ENCODE peak calls at places on chromosomes 4 and X, in five cellular contexts. X, W, H, M and B are unnamed samples. For H3K4me1 and H3K9me3, the result is how much of the 10 kb centered on the place peaks cover.

GRCh38 chrX:41350150-41350975 is 16.4 kb downstream of the DDX3X start:
- DNase-seq in X (no peak), W (no peak), H (peak), M (no peak), B (no peak)

GRCh38 chr4:26297219-26297618 is 23.6 kb upstream of the RBPJ start:
- DNase-seq in X (no peak), W (no peak), H (no peak), M (no peak), B (no peak)

GRCh38 chrX:129577473-129577872 is 37.4 kb downstream of the OCRL start:
- DNase-seq in X (no peak), W (no peak), H (peak), M (no peak), B (peak)

GRCh38 chr4:159105761-159106243 is 2.9 kb downstream of the RAPGEF2 start:
- DNase-seq in X (no peak), W (no peak), H (no peak), M (peak), B (no peak)

GRCh38 chr4:187124311-187124710 is 400.7 kb upstream of the FAT1 start:
- DNase-seq in X (no peak), W (no peak), H (no peak), M (no peak), B (no peak)

GRCh38 chr4:66094070-66094469 is 423.8 kb upstream of the EPHA5 start:
- DNase-seq in X (no peak), W (no peak), H (no peak), M (no peak), B (no peak)

GRCh38 chr4:85498068-85498733 is 23.3 kb downstream of the ARHGAP24 start:
- DNase-seq in X (no peak), W (peak), H (peak), M (no peak), B (peak)

GRCh38 chr4:183411291-183411861 is 33.1 kb upstream of the CDKN2AIP start:
- DNase-seq in X (no peak), W (no peak), H (peak), M (no peak), B (peak)

GRCh38 chrX:54182864-54183613 is at the start of gene FAM120C:
- DNase-seq in X (peak), W (no peak), H (peak), M (peak), B (peak)

GRCh38 chr4:72888331-72888730 is 181.2 kb downstream of the COX18 start:
- DNase-seq in X (no peak), W (no peak), H (no peak), M (no peak), B (no peak)

GRCh38 chrX:132730266-132730665 is 228.2 kb downstream of the HS6ST2 start:
- DNase-seq in X (no peak), W (no peak), H (no peak), M (no peak), B (no peak)

GRCh38 chr4:149836546-149836945 is 20.9 kb upstream of the IQCM start:
- DNase-seq in X (no peak), W (no peak), H (no peak), M (no peak), B (no peak)

GRCh38 chr4:102817613-102818268 is 9.6 kb downstream of the UBE2D3 start:
- DNase-seq in X (no peak), W (no peak), H (no peak), M (no peak), B (no peak)
- H3K4me1 ChIP-seq in X (under half), W (half or more), H (under half), M (under half), B (under half)

GRCh38 chr4:15781427-15782095 is 3.4 kb downstream of the CD38 start:
- DNase-seq in X (no peak), W (no peak), H (no peak), M (no peak), B (peak)
- H3K9me3 ChIP-seq in X (under half), W (under half), H (under half), M (under half), B (under half)

DNA sequence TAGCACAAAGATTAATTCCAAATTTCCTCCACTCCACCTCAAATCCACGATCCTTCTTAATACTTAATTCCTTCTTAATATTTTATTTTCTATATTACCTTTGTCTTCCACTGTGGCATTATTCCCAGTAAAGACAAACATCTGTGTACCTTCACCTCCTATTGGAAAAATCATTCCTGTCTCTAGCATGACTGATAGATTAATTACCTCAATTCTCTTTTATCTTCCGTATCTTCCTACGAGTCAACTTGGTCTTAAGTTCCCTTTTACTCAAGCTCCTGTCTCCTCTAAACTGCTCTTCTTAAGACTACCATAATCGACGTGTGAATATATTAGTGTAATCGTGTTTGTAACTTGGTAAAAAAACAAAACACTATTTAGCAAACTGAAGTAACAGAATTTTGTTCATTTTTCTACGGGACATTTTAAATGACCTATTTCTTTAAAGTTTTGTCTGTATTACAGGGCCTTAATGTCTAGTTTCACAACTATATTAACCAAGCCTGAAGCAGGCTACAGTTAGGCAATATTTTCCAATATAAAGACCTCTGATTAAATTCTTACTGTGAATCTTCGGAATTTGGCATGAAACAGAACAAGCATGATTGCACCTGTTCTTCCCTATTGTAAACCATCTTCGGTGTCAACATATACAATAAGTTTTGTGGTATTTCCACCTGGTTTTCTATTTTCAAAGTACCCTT is 1.1 kb upstream of the USP38 start:
- DNase-seq in X (no peak), W (no peak), H (no peak), M (no peak), B (no peak)
- H3K4me1 ChIP-seq in X (under half), W (under half), H (under half), M (under half), B (under half)

DNA sequence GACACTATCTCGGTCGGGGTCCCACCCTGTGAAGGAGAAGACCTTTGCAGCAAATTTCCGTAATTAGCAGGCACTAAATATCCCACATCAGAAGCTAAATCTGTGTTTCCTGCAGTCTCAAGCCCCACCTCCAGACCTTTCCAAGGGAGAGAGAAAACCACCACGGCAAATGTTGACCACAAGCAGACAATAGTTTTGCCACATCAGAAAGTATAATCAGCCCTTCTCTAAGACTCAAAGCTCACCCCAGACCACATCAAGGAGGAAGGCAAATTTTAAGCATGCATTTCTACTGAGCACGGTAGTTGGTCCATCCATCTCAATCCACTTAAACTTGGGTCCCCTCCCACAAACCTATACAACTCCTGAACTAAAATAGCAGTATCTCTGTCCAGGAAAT is 398.5 kb downstream of the GPM6A start:
- DNase-seq in X (no peak), W (no peak), H (no peak), M (no peak), B (no peak)
- H3K9me3 ChIP-seq in X (under half), W (under half), H (under half), M (under half), B (under half)

GRCh38 chr4:184825394-184826314 is at the start of gene ACSL1:
- DNase-seq in X (no peak), W (no peak), H (peak), M (peak), B (peak)
- H3K4me1 ChIP-seq in X (under half), W (under half), H (under half), M (under half), B (under half)

GRCh38 chrX:40041915-40042314 is 55.8 kb downstream of the BCOR start:
- DNase-seq in X (no peak), W (no peak), H (no peak), M (no peak), B (no peak)

GRCh38 chrX:40050532-40050931 is 47.2 kb downstream of the BCOR start:
- DNase-seq in X (no peak), W (no peak), H (no peak), M (no peak), B (no peak)

GRCh38 chrX:40049084-40049641 is 48.6 kb downstream of the BCOR start:
- DNase-seq in X (no peak), W (no peak), H (no peak), M (no peak), B (peak)

DNA sequence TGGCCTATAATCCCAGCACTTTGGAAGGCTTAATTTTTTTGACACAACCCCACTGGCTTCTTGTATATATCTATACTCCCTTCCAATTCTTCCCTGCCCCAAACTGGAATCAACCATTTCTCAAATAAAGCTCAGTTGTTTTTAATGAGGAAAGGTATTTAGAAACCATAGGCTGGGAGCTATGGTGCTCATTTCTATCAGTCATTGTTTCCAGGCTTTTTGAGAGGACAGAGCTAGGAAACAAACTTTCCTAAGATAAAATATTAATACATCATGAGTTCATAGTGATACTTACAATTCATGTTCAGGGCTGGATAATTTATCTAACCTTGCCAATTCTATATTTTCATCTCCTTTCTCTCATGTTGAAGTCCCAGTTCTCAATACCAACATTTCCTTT is 50.3 kb downstream of the BCOR start:
- DNase-seq in X (no peak), W (no peak), H (no peak), M (no peak), B (no peak)
- H3K9me3 ChIP-seq in X (under half), W (under half), H (under half), M (half or more), B (under half)

DNA sequence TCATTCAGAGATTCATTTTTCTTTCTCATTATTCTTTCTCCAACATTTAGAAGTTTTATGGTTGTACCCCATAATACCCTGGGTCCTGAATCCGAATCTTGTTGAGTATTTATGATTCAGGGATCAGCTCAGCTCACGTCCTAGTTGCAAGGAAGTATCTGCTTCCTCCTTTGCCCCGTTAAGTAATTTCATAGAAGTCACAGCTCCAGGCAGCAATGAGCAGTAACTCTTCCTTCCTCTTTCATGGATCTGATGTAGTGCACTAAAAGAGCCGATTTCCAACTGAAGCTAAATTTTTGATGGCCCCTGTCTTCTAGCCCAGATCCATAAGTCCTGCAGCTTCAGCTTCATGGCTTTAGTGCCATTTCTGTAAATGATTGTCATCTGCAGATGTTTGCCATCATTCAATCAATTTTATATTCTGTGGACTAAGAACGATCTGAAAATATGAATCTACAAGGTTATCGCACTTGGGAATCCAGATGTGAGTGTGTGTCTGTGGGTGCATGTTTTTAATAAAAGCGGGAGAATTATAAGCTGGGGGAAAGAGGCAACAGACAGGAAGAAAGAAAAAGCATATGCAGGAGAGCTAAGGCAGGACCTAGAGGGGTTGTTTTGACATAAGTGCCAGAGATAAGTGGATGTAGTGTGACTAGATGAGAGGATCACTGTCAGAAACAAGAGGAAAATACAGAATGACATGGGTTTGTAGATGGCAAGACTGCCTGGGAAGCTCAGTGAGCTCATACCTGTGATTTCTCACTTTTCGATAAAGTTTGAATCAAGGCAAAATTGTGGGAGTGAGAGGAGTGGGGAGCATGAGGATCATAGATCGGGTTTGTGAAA is 17.5 kb downstream of the VEGFD start:
- DNase-seq in X (no peak), W (no peak), H (no peak), M (no peak), B (no peak)
- H3K4me1 ChIP-seq in X (under half), W (under half), H (under half), M (under half), B (under half)

DNA sequence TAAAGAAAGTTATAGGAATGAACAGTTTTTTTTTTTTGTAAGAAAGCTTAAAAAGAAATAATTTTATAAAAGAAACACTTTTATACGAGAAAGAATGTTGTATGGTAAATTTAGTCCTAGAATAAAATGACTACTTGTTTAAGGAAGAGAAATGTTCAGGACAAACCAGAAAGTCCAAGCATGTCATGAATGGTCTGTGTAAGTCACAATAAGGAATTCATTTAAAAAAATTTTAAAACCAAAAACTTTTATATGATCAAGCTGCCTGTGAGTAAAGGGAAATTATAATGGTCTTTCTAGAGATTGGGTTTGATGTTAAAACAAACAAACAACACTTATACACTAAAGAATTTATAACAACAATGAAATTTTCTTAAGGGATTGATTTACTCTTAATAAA is 858.9 kb upstream of the PCDH7 start:
- DNase-seq in X (peak), W (no peak), H (no peak), M (no peak), B (no peak)
- H3K9me3 ChIP-seq in X (under half), W (under half), H (under half), M (half or more), B (under half)

GRCh38 chr4:7967501-7968261 is 28.0 kb upstream of the AFAP1 start:
- DNase-seq in X (no peak), W (no peak), H (no peak), M (no peak), B (no peak)
- H3K4me1 ChIP-seq in X (half or more), W (half or more), H (under half), M (under half), B (under half)